ENCODE peak calls at places on chromosomes 5 and 9, in seven cellular contexts. One of them, this sample, is unnamed.

GRCh38 chr9:116323012-116323411 is 169.4 kb downstream of the PAPPA start:
- DNase-seq in GM12878: no peak
- DNase-seq in H1: no peak
- DNase-seq in SK-N-SH: peak; percentile 42
- DNase-seq in K562: no peak
- DNase-seq in GM12892: no peak
- DNase-seq in HepG2: no peak
- DNase-seq in this sample: no peak

GRCh38 chr9:136323420-136323819 is 3.9 kb upstream of the GPSM1 start:
- DNase-seq in HepG2: no peak
- DNase-seq in K562: no peak
- DNase-seq in SK-N-SH: no peak
- DNase-seq in H1: no peak
- DNase-seq in GM12892: no peak
- DNase-seq in GM12878: no peak
- DNase-seq in this sample: no peak

GRCh38 chr9:37383393-37383792 is 39.1 kb upstream of the GRHPR start:
- DNase-seq in GM12878: no peak
- DNase-seq in H1: no peak
- DNase-seq in GM12892: no peak
- DNase-seq in SK-N-SH: no peak
- DNase-seq in K562: no peak
- DNase-seq in HepG2: no peak
- DNase-seq in this sample: no peak

GRCh38 chr9:129162497-129162896 is 15.6 kb downstream of the IER5L start:
- DNase-seq in GM12878: no peak
- DNase-seq in HepG2: no peak
- DNase-seq in K562: no peak
- DNase-seq in GM12892: no peak
- DNase-seq in H1: no peak
- DNase-seq in SK-N-SH: peak; percentile 58
- DNase-seq in this sample: no peak

GRCh38 chr9:95813923-95814322 is 61.6 kb upstream of the ERCC6L2 start:
- DNase-seq in H1: no peak
- DNase-seq in HepG2: no peak
- DNase-seq in GM12878: no peak
- DNase-seq in GM12892: no peak
- DNase-seq in SK-N-SH: no peak
- DNase-seq in K562: no peak
- DNase-seq in this sample: no peak

GRCh38 chr5:175746851-175747250 is 89.0 kb downstream of the HRH2 start:
- DNase-seq in K562: no peak
- DNase-seq in GM12892: no peak
- DNase-seq in H1: no peak
- DNase-seq in GM12878: no peak
- DNase-seq in SK-N-SH: peak; percentile 58
- DNase-seq in HepG2: no peak
- DNase-seq in this sample: no peak

GRCh38 chr5:179322071-179323025 is 22.9 kb downstream of the ADAMTS2 start:
- DNase-seq in HepG2: no peak
- DNase-seq in GM12878: no peak
- DNase-seq in SK-N-SH: no peak
- DNase-seq in H1: no peak
- DNase-seq in K562: no peak
- DNase-seq in GM12892: no peak
- DNase-seq in this sample: no peak

GRCh38 chr9:118961857-118962256 is 407.4 kb downstream of the BRINP1 start:
- DNase-seq in GM12892: no peak
- DNase-seq in GM12878: no peak
- DNase-seq in K562: no peak
- DNase-seq in SK-N-SH: no peak
- DNase-seq in HepG2: no peak
- DNase-seq in H1: no peak
- DNase-seq in this sample: no peak

GRCh38 chr5:72402381-72402890 is 82.3 kb downstream of the PTCD2 start:
- DNase-seq in HepG2: no peak
- DNase-seq in K562: no peak
- DNase-seq in GM12878: no peak
- DNase-seq in H1: no peak
- DNase-seq in GM12892: no peak
- DNase-seq in SK-N-SH: no peak
- DNase-seq in this sample: no peak

GRCh38 chr5:1731091-1731639 is 68.5 kb downstream of the MRPL36 start:
- DNase-seq in K562: no peak
- DNase-seq in H1: peak; percentile 24
- DNase-seq in SK-N-SH: peak; percentile 15
- DNase-seq in HepG2: no peak
- DNase-seq in GM12892: no peak
- DNase-seq in GM12878: no peak
- DNase-seq in this sample: peak; percentile 4

GRCh38 chr9:70352802-70353201 is 61.7 kb downstream of the KLF9 start:
- DNase-seq in SK-N-SH: no peak
- DNase-seq in K562: peak; percentile 6
- DNase-seq in HepG2: no peak
- DNase-seq in GM12878: no peak
- DNase-seq in H1: no peak
- DNase-seq in GM12892: no peak
- DNase-seq in this sample: no peak

GRCh38 chr5:33166522-33166921 is 274.2 kb upstream of the TARS1 start:
- DNase-seq in SK-N-SH: no peak
- DNase-seq in HepG2: no peak
- DNase-seq in GM12878: no peak
- DNase-seq in K562: no peak
- DNase-seq in H1: peak; percentile 50
- DNase-seq in GM12892: no peak
- DNase-seq in this sample: no peak

GRCh38 chr9:136242908-136243525 is 2.6 kb downstream of the QSOX2 start:
- DNase-seq in K562: no peak
- DNase-seq in GM12878: peak; percentile 11
- DNase-seq in GM12892: no peak
- DNase-seq in HepG2: no peak
- DNase-seq in H1: no peak
- DNase-seq in SK-N-SH: no peak
- DNase-seq in this sample: no peak

GRCh38 chr5:3131161-3131560 is 379.7 kb upstream of the IRX2 start:
- DNase-seq in K562: no peak
- DNase-seq in SK-N-SH: no peak
- DNase-seq in GM12878: no peak
- DNase-seq in GM12892: no peak
- DNase-seq in H1: no peak
- DNase-seq in HepG2: no peak
- DNase-seq in this sample: no peak

GRCh38 chr5:78754655-78755054 is 106.1 kb upstream of the LHFPL2 start:
- DNase-seq in K562: no peak
- DNase-seq in HepG2: no peak
- DNase-seq in H1: no peak
- DNase-seq in GM12892: no peak
- DNase-seq in SK-N-SH: no peak
- DNase-seq in GM12878: no peak
- DNase-seq in this sample: no peak

GRCh38 chr9:35277171-35277520 is 115.3 kb downstream of the UNC13B start:
- DNase-seq in K562: no peak
- DNase-seq in H1: no peak
- DNase-seq in SK-N-SH: no peak
- DNase-seq in GM12878: no peak
- DNase-seq in GM12892: no peak
- DNase-seq in HepG2: no peak
- DNase-seq in this sample: no peak

GRCh38 chr5:115939059-115939458 is 23.2 kb upstream of the LVRN start:
- DNase-seq in GM12892: no peak
- DNase-seq in GM12878: no peak
- DNase-seq in H1: no peak
- DNase-seq in K562: no peak
- DNase-seq in HepG2: no peak
- DNase-seq in SK-N-SH: no peak
- DNase-seq in this sample: no peak

GRCh38 chr9:133971121-133971951 is 20.8 kb downstream of the VAV2 start:
- DNase-seq in GM12892: no peak
- DNase-seq in K562: no peak
- DNase-seq in SK-N-SH: peak; percentile 68
- DNase-seq in HepG2: no peak
- DNase-seq in GM12878: no peak
- DNase-seq in H1: no peak
- DNase-seq in this sample: no peak

GRCh38 chr5:124996764-124997077 is 250.3 kb upstream of the ZNF608 start:
- DNase-seq in GM12878: no peak
- DNase-seq in HepG2: no peak
- DNase-seq in K562: no peak
- DNase-seq in SK-N-SH: no peak
- DNase-seq in H1: no peak
- DNase-seq in GM12892: no peak
- DNase-seq in this sample: no peak

GRCh38 chr9:89794918-89795317 is 190.1 kb downstream of the GADD45G start:
- DNase-seq in HepG2: no peak
- DNase-seq in H1: no peak
- DNase-seq in GM12878: no peak
- DNase-seq in SK-N-SH: no peak
- DNase-seq in K562: peak; percentile 5
- DNase-seq in GM12892: no peak
- DNase-seq in this sample: no peak

GRCh38 chr9:2623046-2623865 is 1.7 kb downstream of the VLDLR start:
- DNase-seq in GM12878: no peak
- DNase-seq in SK-N-SH: peak; percentile 68
- DNase-seq in GM12892: no peak
- DNase-seq in HepG2: peak; percentile 33
- DNase-seq in H1: peak; percentile 74
- DNase-seq in K562: no peak
- DNase-seq in this sample: peak; percentile 16

DNA sequence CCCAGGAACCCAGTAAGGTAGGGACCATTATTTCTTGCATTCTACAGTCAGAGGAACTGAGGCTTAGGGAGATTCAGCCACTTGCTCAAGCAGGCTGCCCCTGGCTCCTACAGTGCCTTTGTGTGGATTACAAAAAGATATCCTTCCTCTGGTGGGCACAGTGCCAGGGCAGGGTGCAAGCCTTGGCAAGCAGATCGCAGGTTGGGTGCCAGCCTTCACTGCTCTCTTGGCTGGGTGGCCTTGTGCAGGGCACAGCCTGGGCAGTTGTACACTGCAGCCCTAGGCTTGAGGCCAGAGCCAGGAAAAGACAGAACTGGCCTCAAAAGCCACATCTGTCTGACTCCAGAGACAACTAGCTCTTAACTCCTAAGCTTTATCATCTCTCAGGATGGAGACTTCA is 15.0 kb downstream of the DOCK2 start:
- DNase-seq in H1: no peak
- DNase-seq in HepG2: no peak
- DNase-seq in GM12892: no peak
- DNase-seq in SK-N-SH: no peak
- DNase-seq in GM12878: no peak
- DNase-seq in K562: no peak
- DNase-seq in this sample: no peak
- TF ChIP-seq TAF1 in H1: no peak
- TF ChIP-seq TAF1 in HepG2: no peak
- TF ChIP-seq TAF1 in GM12892: no peak
- TF ChIP-seq TAF1 in SK-N-SH: no peak
- TF ChIP-seq TAF1 in GM12878: no peak
- TF ChIP-seq TAF1 in K562: no peak
- TF ChIP-seq TAF1 in this sample: no peak

GRCh38 chr5:94017579-94017978 is 276.2 kb upstream of the POU5F2 start:
- DNase-seq in K562: no peak
- DNase-seq in GM12892: no peak
- DNase-seq in H1: no peak
- DNase-seq in SK-N-SH: no peak
- DNase-seq in HepG2: no peak
- DNase-seq in GM12878: no peak
- DNase-seq in this sample: no peak

GRCh38 chr5:94024625-94025024 is 283.2 kb upstream of the POU5F2 start:
- DNase-seq in SK-N-SH: no peak
- DNase-seq in GM12878: no peak
- DNase-seq in GM12892: no peak
- DNase-seq in HepG2: no peak
- DNase-seq in H1: no peak
- DNase-seq in K562: no peak
- DNase-seq in this sample: no peak

GRCh38 chr5:94025788-94026473 is 284.5 kb upstream of the POU5F2 start:
- DNase-seq in GM12892: no peak
- DNase-seq in K562: no peak
- DNase-seq in H1: no peak
- DNase-seq in HepG2: peak; percentile 62
- DNase-seq in SK-N-SH: no peak
- DNase-seq in GM12878: no peak
- DNase-seq in this sample: no peak

GRCh38 chr5:94024101-94024500 is 282.7 kb upstream of the POU5F2 start:
- DNase-seq in H1: no peak
- DNase-seq in GM12892: no peak
- DNase-seq in HepG2: no peak
- DNase-seq in SK-N-SH: no peak
- DNase-seq in GM12878: no peak
- DNase-seq in K562: no peak
- DNase-seq in this sample: no peak

DNA sequence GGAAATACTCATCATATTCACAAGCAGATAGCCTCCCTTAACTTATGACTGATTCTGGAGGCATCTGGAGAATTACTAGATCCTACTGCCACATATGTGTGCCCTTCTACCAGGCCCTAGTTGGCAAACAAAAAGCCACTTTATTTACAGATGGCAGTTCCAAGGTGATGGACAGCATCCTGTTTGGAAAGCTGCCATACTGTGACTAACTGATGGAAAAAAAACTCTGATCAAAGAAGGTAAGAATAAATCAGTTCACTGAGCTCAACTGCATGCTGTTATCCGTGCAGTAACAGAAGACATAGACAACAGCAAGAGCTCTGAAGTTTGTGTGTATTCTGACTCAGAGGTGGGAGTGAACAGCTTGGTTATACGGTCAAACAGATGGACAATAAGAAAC is 279.8 kb upstream of the POU5F2 start:
- DNase-seq in K562: no peak
- DNase-seq in HepG2: peak; percentile 73
- DNase-seq in H1: no peak
- DNase-seq in GM12878: no peak
- DNase-seq in SK-N-SH: peak; percentile 4
- DNase-seq in GM12892: no peak
- DNase-seq in this sample: no peak
- TF ChIP-seq TAF1 in K562: no peak
- TF ChIP-seq TAF1 in HepG2: no peak
- TF ChIP-seq TAF1 in H1: no peak
- TF ChIP-seq TAF1 in GM12878: no peak
- TF ChIP-seq TAF1 in SK-N-SH: no peak
- TF ChIP-seq TAF1 in GM12892: no peak
- TF ChIP-seq TAF1 in this sample: no peak

GRCh38 chr5:118990582-118990981 is 2.2 kb upstream of the DTWD2 start:
- DNase-seq in K562: no peak
- DNase-seq in GM12892: no peak
- DNase-seq in HepG2: no peak
- DNase-seq in GM12878: no peak
- DNase-seq in H1: no peak
- DNase-seq in SK-N-SH: no peak
- DNase-seq in this sample: no peak
- TF ChIP-seq TAF1 in K562: no peak
- TF ChIP-seq TAF1 in GM12892: no peak
- TF ChIP-seq TAF1 in HepG2: no peak
- TF ChIP-seq TAF1 in GM12878: no peak
- TF ChIP-seq TAF1 in H1: no peak
- TF ChIP-seq TAF1 in SK-N-SH: no peak
- TF ChIP-seq TAF1 in this sample: no peak

GRCh38 chr5:99045864-99046263 is 117.1 kb upstream of the CHD1 start:
- DNase-seq in HepG2: no peak
- DNase-seq in SK-N-SH: no peak
- DNase-seq in GM12892: no peak
- DNase-seq in H1: no peak
- DNase-seq in K562: no peak
- DNase-seq in GM12878: no peak
- DNase-seq in this sample: no peak
- TF ChIP-seq TAF1 in HepG2: no peak
- TF ChIP-seq TAF1 in SK-N-SH: no peak
- TF ChIP-seq TAF1 in GM12892: no peak
- TF ChIP-seq TAF1 in H1: no peak
- TF ChIP-seq TAF1 in K562: no peak
- TF ChIP-seq TAF1 in GM12878: no peak
- TF ChIP-seq TAF1 in this sample: no peak

This sample was measured in GM12891.